ENCODE peak calls at places on chromosomes 11 and 22, in eight cellular contexts. N, W, D, T, B, G, L and X are unnamed samples.

GRCh38 chr11:116257092-116257491 is 515.7 kb downstream of the BUD13 start:
- DNase-seq in W (no peak), D (peak), L (no peak), N (no peak), G (peak), B (no peak), T (no peak), X (no peak)

GRCh38 chr11:114166897-114167323 is 107.4 kb downstream of the ZBTB16 start:
- DNase-seq in W (peak), B (no peak), D (no peak), N (peak), L (peak), G (no peak), T (no peak), X (no peak)

GRCh38 chr11:113189909-113190667 is 124.3 kb upstream of the TTC12 start:
- DNase-seq in L (peak), G (no peak), T (no peak), W (peak), B (peak), N (no peak), D (no peak), X (no peak)

GRCh38 chr11:41533761-41534160 is 74.3 kb upstream of the LRRC4C start:
- DNase-seq in T (no peak), L (no peak), W (peak), N (peak), G (no peak), B (no peak), D (no peak), X (no peak)

GRCh38 chr11:3604169-3604568 is 37.6 kb downstream of the ART5 start:
- DNase-seq in B (no peak), D (no peak), T (no peak), N (no peak), L (no peak), G (no peak), W (no peak), X (no peak)

GRCh38 chr11:125110996-125111340 is 458 bp downstream of the TMEM218 start:
- DNase-seq in N (no peak), G (no peak), T (no peak), L (peak), W (no peak), D (peak), B (no peak), X (no peak)

GRCh38 chr11:104127828-104128227 is 36.1 kb downstream of the PDGFD start:
- DNase-seq in W (peak), N (no peak), D (no peak), T (no peak), B (no peak), G (no peak), L (peak), X (no peak)

GRCh38 chr11:2300936-2301630 is 635 bp downstream of the C11orf21 start:
- DNase-seq in D (no peak), W (no peak), T (no peak), N (no peak), B (no peak), L (no peak), G (no peak), X (peak)

GRCh38 chr11:123457187-123457770 is 27.2 kb downstream of the GRAMD1B start:
- DNase-seq in L (no peak), G (no peak), N (no peak), B (no peak), D (no peak), T (no peak), W (no peak), X (no peak)

GRCh38 chr11:45603930-45604682 is 61.3 kb downstream of the CHST1 start:
- DNase-seq in W (no peak), T (no peak), L (no peak), N (no peak), G (no peak), B (no peak), D (no peak), X (no peak)

GRCh38 chr11:121790435-121790834 is 325.6 kb downstream of the BLID start:
- DNase-seq in N (no peak), G (no peak), B (no peak), W (no peak), L (peak), D (peak), T (no peak), X (no peak)

GRCh38 chr22:42452456-42452855 is 20.3 kb upstream of the NFAM1 start:
- DNase-seq in W (no peak), B (no peak), L (no peak), N (no peak), T (no peak), G (no peak), D (no peak), X (no peak)

GRCh38 chr11:126082251-126083109 is 19.8 kb upstream of the CDON start:
- DNase-seq in L (no peak), D (peak), T (no peak), N (no peak), G (no peak), B (no peak), W (no peak), X (no peak)

GRCh38 chr22:19640306-19640705 is 74.0 kb upstream of the SEPTIN5 start:
- DNase-seq in D (no peak), W (no peak), N (no peak), G (no peak), T (no peak), L (no peak), B (no peak), X (no peak)

GRCh38 chr11:108916290-108916689 is 251.4 kb downstream of the DDX10 start:
- DNase-seq in B (no peak), T (no peak), D (no peak), W (no peak), N (no peak), L (no peak), G (no peak), X (no peak)

GRCh38 chr11:8022876-8023275 is 35.7 kb downstream of the EIF3F start:
- DNase-seq in G (no peak), D (no peak), N (no peak), T (no peak), L (no peak), W (no peak), B (no peak), X (no peak)

GRCh38 chr11:108518581-108518980 is 20.4 kb upstream of the POGLUT3 start:
- DNase-seq in L (no peak), D (no peak), G (no peak), W (no peak), N (no peak), B (no peak), T (no peak), X (no peak)

GRCh38 chr11:87892291-87892690 is 283.0 kb downstream of the RAB38 start:
- DNase-seq in N (no peak), D (peak), G (no peak), L (no peak), W (no peak), B (no peak), T (no peak), X (no peak)

GRCh38 chr11:64848214-64848778 is 3.8 kb upstream of the CDC42BPG start:
- DNase-seq in L (no peak), N (no peak), B (no peak), G (no peak), W (no peak), D (no peak), T (no peak), X (no peak)
- H3K27ac ChIP-seq in L (no peak), N (peak), B (no peak), G (peak), W (no peak), D (no peak), T (peak), X (no peak)

GRCh38 chr22:39992088-39992826 is 2.5 kb upstream of the FAM83F start:
- DNase-seq in B (no peak), G (no peak), N (no peak), D (no peak), L (no peak), W (no peak), T (no peak), X (no peak)
- H3K27ac ChIP-seq in B (no peak), G (no peak), N (no peak), D (no peak), L (no peak), W (no peak), T (no peak), X (no peak)

GRCh38 chr11:102135256-102135655 is 25.0 kb downstream of the YAP1 start:
- DNase-seq in T (no peak), B (no peak), D (no peak), N (no peak), G (no peak), W (no peak), L (no peak), X (no peak)

GRCh38 chr11:102139081-102139498 is 28.8 kb downstream of the YAP1 start:
- DNase-seq in L (peak), T (no peak), D (peak), B (peak), G (no peak), N (no peak), W (peak), X (no peak)

GRCh38 chr11:102142333-102142732 is 32.1 kb downstream of the YAP1 start:
- DNase-seq in W (no peak), D (no peak), T (no peak), N (no peak), B (no peak), G (no peak), L (no peak), X (no peak)

GRCh38 chr11:102138223-102138622 is 28.0 kb downstream of the YAP1 start:
- DNase-seq in G (no peak), D (no peak), L (no peak), B (no peak), T (no peak), W (no peak), N (no peak), X (no peak)

GRCh38 chr11:102138677-102139076 is 28.4 kb downstream of the YAP1 start:
- DNase-seq in L (peak), B (no peak), W (peak), N (no peak), G (no peak), D (no peak), T (no peak), X (no peak)
- H3K27ac ChIP-seq in L (peak), B (peak), W (peak), N (no peak), G (peak), D (peak), T (no peak), X (peak)

DNA sequence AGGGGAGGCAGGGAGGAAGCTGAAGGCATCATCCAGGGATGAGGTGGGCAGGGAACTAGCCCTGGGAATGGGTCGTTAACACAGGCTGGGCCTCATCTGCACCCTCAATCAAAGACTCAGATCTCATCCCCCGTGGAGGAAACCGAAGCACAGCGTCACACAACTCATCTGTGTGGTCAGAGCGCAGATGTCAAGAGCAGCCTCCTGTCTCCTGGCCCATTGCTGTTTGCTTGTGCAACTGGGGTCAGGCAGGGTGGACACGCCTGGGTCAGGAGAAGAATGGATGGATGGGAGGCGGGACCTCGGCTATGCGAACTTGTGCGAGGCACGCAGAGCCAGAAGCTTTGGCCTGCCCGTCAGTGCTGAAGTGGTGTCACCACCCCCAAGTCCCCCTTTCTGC is 218.1 kb downstream of the CEP164 start:
- DNase-seq in W (no peak), L (no peak), D (no peak), B (no peak), N (no peak), T (no peak), G (no peak), X (no peak)
- H3K27ac ChIP-seq in W (no peak), L (no peak), D (no peak), B (no peak), N (no peak), T (no peak), G (no peak), X (no peak)

GRCh38 chr22:25131198-25131887 is 68.3 kb upstream of the CRYBB3 start:
- DNase-seq in G (no peak), W (no peak), B (no peak), D (no peak), T (no peak), L (no peak), N (no peak), X (no peak)

GRCh38 chr22:25134028-25134427 is 65.6 kb upstream of the CRYBB3 start:
- DNase-seq in N (peak), L (no peak), W (peak), T (peak), B (no peak), D (no peak), G (no peak), X (no peak)

GRCh38 chr22:25126510-25126909 is 73.1 kb upstream of the CRYBB3 start:
- DNase-seq in L (no peak), W (no peak), G (no peak), D (no peak), B (no peak), N (no peak), T (no peak), X (no peak)

GRCh38 chr22:25127274-25127673 is 72.4 kb upstream of the CRYBB3 start:
- DNase-seq in G (no peak), L (no peak), B (no peak), N (no peak), D (no peak), W (no peak), T (no peak), X (no peak)

DNA sequence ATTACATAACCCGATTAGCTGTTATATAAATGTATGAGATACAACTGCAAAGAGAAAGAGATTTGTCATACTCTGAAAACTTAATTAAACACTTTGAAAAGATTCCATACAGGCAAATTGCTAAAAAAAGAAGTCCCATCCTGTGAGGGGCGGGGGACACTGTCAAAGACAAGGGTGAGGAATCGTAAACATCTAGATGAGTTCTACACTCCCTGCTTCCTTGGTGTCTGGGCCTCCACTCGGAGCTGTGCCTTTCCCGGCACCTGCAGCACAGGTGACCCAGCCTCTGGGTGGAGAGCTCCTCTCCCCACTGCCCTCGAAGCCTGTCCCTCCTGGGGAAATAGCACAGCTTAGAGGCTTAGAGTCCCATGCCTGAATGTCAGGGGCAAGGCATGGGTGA is 69.2 kb upstream of the CRYBB3 start:
- DNase-seq in T (no peak), D (no peak), N (no peak), L (no peak), G (no peak), B (no peak), W (no peak), X (no peak)
- H3K27ac ChIP-seq in T (no peak), D (no peak), N (peak), L (no peak), G (no peak), B (no peak), W (no peak), X (peak)

GRCh38 chr22:32745996-32746322 is 55.5 kb upstream of the TIMP3 start:
- DNase-seq in N (no peak), B (no peak), T (no peak), D (no peak), W (no peak), L (no peak), G (no peak), X (no peak)
- H3K27ac ChIP-seq in N (no peak), B (no peak), T (no peak), D (no peak), W (peak), L (no peak), G (peak), X (peak)

GRCh38 chr11:86804871-86805415 is 4.6 kb downstream of the PRSS23 start:
- DNase-seq in T (no peak), N (no peak), D (no peak), B (no peak), L (no peak), W (no peak), G (no peak), X (no peak)
- H3K27ac ChIP-seq in T (no peak), N (no peak), D (no peak), B (peak), L (peak), W (peak), G (no peak), X (peak)

DNA sequence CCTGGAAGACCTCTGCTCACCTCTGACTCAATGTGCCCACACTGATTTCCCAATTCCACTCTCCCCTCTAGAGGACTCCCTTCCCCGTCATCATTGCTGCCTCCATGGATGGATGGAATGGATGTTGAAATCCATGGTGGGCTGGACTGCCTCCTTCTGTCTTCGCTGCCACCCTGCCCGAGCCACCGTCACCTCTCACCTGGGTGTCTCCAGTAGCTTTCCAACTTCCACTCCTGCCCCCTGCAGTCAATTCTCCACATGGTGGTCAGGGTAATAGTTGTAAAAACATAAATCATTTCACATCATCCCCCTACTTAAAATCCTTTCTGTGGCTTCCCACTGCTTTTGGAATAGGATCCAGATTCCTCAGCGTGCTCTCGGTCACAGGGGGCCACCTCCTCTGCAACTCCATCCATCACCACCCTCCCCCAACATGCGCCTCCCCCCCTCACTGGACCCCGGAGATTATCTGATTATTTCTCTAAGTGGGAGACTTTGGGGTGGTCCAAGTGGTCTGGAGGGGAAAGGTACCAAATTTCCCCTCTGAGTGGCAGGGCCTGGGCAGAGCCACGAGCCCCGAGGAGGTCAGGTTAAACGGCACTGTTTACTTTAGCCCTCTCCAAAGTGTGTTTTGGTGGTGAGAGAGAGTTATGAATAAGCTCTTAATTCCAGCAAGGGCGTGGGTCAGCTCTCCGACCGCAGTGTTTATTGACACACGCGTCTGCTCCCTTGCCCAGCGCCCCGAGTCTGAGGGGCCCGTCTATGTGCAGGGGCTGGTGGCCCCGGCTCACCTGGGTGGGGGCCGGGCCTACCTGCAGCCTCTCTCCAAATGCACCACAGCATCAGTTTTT is 313.7 kb downstream of the MN1 start:
- DNase-seq in T (no peak), D (no peak), L (peak), G (no peak), N (no peak), W (no peak), B (no peak), X (no peak)
- H3K27ac ChIP-seq in T (no peak), D (no peak), L (no peak), G (no peak), N (no peak), W (no peak), B (no peak), X (no peak)

GRCh38 chr11:67441082-67441683 is 2.1 kb downstream of the CORO1B start:
- DNase-seq in L (no peak), D (no peak), T (no peak), B (no peak), W (no peak), N (no peak), G (no peak), X (no peak)
- H3K27ac ChIP-seq in L (no peak), D (no peak), T (no peak), B (no peak), W (no peak), N (no peak), G (peak), X (no peak)

GRCh38 chr11:61656347-61657077 is 23.7 kb upstream of the DAGLA start:
- DNase-seq in D (no peak), T (no peak), G (no peak), W (no peak), L (no peak), B (no peak), N (no peak), X (no peak)

GRCh38 chr11:61659413-61660196 is 20.6 kb upstream of the DAGLA start:
- DNase-seq in D (peak), W (no peak), L (no peak), T (no peak), N (no peak), B (no peak), G (no peak), X (no peak)

GRCh38 chr11:61654397-61654829 is 25.8 kb upstream of the DAGLA start:
- DNase-seq in B (no peak), T (no peak), L (no peak), G (no peak), D (no peak), N (peak), W (no peak), X (no peak)

GRCh38 chr11:61652135-61652534 is 28.1 kb upstream of the DAGLA start:
- DNase-seq in N (no peak), L (no peak), T (no peak), D (no peak), B (no peak), G (no peak), W (no peak), X (no peak)

DNA sequence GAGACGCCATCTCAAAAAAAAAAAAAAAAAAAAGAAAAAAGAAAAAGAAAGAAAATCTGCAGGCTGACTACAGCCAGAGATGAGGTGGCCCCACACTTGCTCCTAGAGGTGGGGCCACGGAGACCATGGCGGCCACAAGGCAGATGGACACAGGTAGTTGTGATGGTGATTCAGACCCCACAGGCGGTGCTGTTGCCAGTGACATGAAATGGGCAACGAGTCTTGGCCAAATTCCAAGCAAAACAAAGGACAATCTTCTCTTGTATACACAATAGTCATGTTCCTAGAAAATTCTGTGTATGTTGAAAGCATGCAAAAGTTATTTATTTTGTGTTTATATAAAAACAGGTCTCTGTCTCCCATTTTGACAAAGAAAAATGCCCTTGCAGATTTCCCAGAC is 22.6 kb upstream of the DAGLA start:
- DNase-seq in T (peak), L (no peak), G (no peak), W (peak), N (peak), B (no peak), D (no peak), X (no peak)
- H3K27ac ChIP-seq in T (no peak), L (no peak), G (no peak), W (no peak), N (no peak), B (no peak), D (no peak), X (no peak)